ENCODE peak calls at places on chromosomes 6 and 20, in four cellular contexts. I is K562, J is HepG2, U is A549. X is an unnamed sample.

GRCh38 chr6:117380298-117380697 is 45.4 kb downstream of the ROS1 start:
- DNase-seq in I (no peak), J (no peak), U (no peak), X (no peak)

GRCh38 chr6:148779142-148779562 is 32.3 kb downstream of the UST start:
- DNase-seq in I (no peak), J (no peak), U (no peak), X (no peak)

GRCh38 chr6:21111399-21111725 is 482.2 kb upstream of the SOX4 start:
- DNase-seq in I (no peak), J (peak), U (peak), X (no peak)

GRCh38 chr6:11918021-11918738 is 93.9 kb upstream of the HIVEP1 start:
- DNase-seq in I (no peak), J (no peak), U (no peak), X (no peak)

GRCh38 chr6:16228709-16229665 is 9.4 kb upstream of the GMPR start:
- DNase-seq in I (no peak), J (no peak), U (no peak), X (no peak)

GRCh38 chr6:64477311-64477850 is 841.8 kb downstream of the PHF3 start:
- DNase-seq in I (no peak), J (no peak), U (no peak), X (no peak)

GRCh38 chr6:34487536-34487935 is 21.7 kb downstream of the PACSIN1 start:
- DNase-seq in I (no peak), J (no peak), U (no peak), X (no peak)

GRCh38 chr6:16964553-16965499 is 137.0 kb upstream of the STMND1 start:
- DNase-seq in I (peak), J (peak), U (peak), X (peak)

GRCh38 chr20:10376271-10377075 is 57.5 kb downstream of the MKKS start:
- DNase-seq in I (no peak), J (no peak), U (no peak), X (no peak)

GRCh38 chr6:17276766-17277165 is 4.4 kb upstream of the RBM24 start:
- DNase-seq in I (no peak), J (no peak), U (no peak), X (no peak)

GRCh38 chr6:29887330-29887818 is 55.0 kb upstream of the HLA-A start:
- DNase-seq in I (no peak), J (no peak), U (no peak), X (no peak)

GRCh38 chr6:79077680-79078056 is 386 bp downstream of the PHIP start:
- DNase-seq in I (peak), J (no peak), U (no peak), X (no peak)

GRCh38 chr20:41358717-41359116 is 7.9 kb downstream of the EMILIN3 start:
- DNase-seq in I (no peak), J (peak), U (no peak), X (no peak)

GRCh38 chr20:48597521-48598302 is 230.1 kb downstream of the PREX1 start:
- DNase-seq in I (no peak), J (peak), U (no peak), X (no peak)

GRCh38 chr6:158026054-158026900 is 44.6 kb downstream of the SYNJ2 start:
- DNase-seq in I (peak), J (peak), U (peak), X (peak)

GRCh38 chr6:39941820-39942219 is 7.6 kb upstream of the MOCS1 start:
- DNase-seq in I (no peak), J (no peak), U (no peak), X (no peak)

GRCh38 chr20:53829086-53829703 is 235.6 kb upstream of the ZNF217 start:
- DNase-seq in I (peak), J (no peak), U (peak), X (no peak)

GRCh38 chr6:32692019-32692418 is 25.6 kb upstream of the HLA-DQB1 start:
- DNase-seq in I (no peak), J (peak), U (peak), X (no peak)

GRCh38 chr6:4155848-4156466 is 20.6 kb upstream of the ECI2 start:
- DNase-seq in I (peak), J (peak), U (peak), X (peak)

GRCh38 chr6:5214570-5215052 is 46.1 kb downstream of the LYRM4 start:
- DNase-seq in I (peak), J (peak), U (peak), X (peak)

GRCh38 chr20:64244281-64244805 is 11.2 kb upstream of the PCMTD2 start:
- DNase-seq in I (no peak), J (no peak), U (no peak), X (no peak)

GRCh38 chr20:44886828-44887227 is 1.3 kb downstream of the YWHAB start:
- DNase-seq in I (no peak), J (no peak), U (no peak), X (no peak)
- TF ChIP-seq HDAC2 in I (no peak), J (no peak), U (no peak), X (no peak)

GRCh38 chr6:57198926-57199636 is 23.0 kb downstream of the RAB23 start:
- DNase-seq in I (no peak), J (no peak), U (peak), X (no peak)
- TF ChIP-seq PHF8 in I (no peak), J (no peak), U (no peak), X (no peak)

DNA sequence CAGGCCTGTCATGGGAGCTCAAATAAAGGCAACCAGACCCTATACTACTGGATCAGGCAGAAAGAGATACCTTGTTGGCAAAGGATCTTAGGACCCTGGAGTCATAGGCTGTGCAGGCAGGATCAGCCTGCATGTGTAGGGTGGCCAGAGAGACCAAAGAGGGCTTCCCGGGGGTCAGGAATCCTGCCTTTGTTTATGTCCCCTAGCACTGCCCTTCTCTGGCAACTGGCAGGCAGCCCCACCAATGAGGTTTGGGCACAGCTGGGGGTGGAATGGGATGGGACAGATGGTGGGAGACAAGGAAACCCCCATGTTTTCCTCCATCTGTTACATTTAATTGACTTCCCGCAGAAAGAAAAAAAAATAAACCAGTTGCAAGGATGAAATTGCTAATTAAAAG is 27.5 kb downstream of the CD40 start:
- DNase-seq in I (no peak), J (no peak), U (no peak), X (no peak)
- TF ChIP-seq HDAC2 in I (no peak), J (no peak), U (no peak), X (no peak)

GRCh38 chr20:51469578-51470520 is 72.7 kb downstream of the NFATC2 start:
- DNase-seq in I (no peak), J (no peak), U (no peak), X (no peak)
- TF ChIP-seq PHF8 in I (no peak), J (no peak), U (no peak), X (no peak)

DNA sequence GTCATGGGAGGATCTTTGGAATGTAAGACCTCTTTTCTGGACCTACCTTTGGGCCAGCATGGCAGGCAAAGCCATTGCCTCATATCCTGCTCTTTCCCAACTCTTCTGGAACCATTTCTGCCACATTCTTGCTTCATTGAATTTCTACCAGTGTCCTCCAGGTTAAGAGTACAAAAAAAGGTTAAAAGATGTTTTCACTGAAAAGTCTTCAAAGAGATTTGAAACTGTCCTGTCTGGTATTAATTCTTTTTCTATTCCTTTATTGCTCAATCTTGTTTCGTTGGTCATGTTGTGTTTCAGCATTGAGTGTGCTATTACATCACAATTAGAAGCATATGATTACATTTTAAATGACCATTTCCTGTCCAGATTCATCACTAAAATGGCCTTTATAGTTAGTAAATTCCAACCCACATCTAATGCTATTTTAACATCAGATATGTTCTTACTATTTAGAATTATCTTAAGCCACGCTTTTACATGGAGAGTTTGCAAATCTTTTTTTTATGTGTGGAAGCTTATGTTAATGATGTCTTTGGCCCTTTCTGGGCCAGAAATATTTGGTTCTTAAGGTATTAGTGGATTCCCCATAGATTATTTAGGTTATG is 450.9 kb downstream of the GJA1 start:
- DNase-seq in I (no peak), J (no peak), U (no peak), X (no peak)
- TF ChIP-seq HDAC2 in I (no peak), J (no peak), U (no peak), X (no peak)